ENCODE peak calls at places on chromosomes 3 and 15, in six cellular contexts. One of them, this sample, is unnamed.

GRCh38 chr3:11195721-11196332 is 41.5 kb downstream of the HRH1 start:
- DNase-seq in foreskin keratinocyte: no peak
- DNase-seq in left ventricle myocardium inferior: no peak
- DNase-seq in B cell: no peak
- DNase-seq in kidney epithelial cell: no peak
- DNase-seq in nephron progenitor cell: no peak
- DNase-seq in this sample: no peak

GRCh38 chr15:68819451-68820204 is 1.1 kb downstream of the ANP32A start:
- DNase-seq in B cell: no peak
- DNase-seq in foreskin keratinocyte: no peak
- DNase-seq in nephron progenitor cell: peak
- DNase-seq in left ventricle myocardium inferior: peak
- DNase-seq in kidney epithelial cell: no peak
- DNase-seq in this sample: no peak

GRCh38 chr3:197555281-197556261 is at the start of gene BDH1:
- DNase-seq in kidney epithelial cell: no peak
- DNase-seq in foreskin keratinocyte: no peak
- DNase-seq in B cell: peak
- DNase-seq in left ventricle myocardium inferior: no peak
- DNase-seq in nephron progenitor cell: peak
- DNase-seq in this sample: no peak

GRCh38 chr3:151011427-151011826 is 38.9 kb upstream of the CLRN1 start:
- DNase-seq in left ventricle myocardium inferior: no peak
- DNase-seq in foreskin keratinocyte: peak
- DNase-seq in B cell: no peak
- DNase-seq in nephron progenitor cell: no peak
- DNase-seq in kidney epithelial cell: peak
- DNase-seq in this sample: no peak

GRCh38 chr3:72888546-72889309 is 882 bp downstream of the GXYLT2 start:
- DNase-seq in left ventricle myocardium inferior: no peak
- DNase-seq in nephron progenitor cell: peak
- DNase-seq in kidney epithelial cell: no peak
- DNase-seq in foreskin keratinocyte: no peak
- DNase-seq in B cell: no peak
- DNase-seq in this sample: no peak

GRCh38 chr3:31968391-31968926 is 12.6 kb downstream of the OSBPL10 start:
- DNase-seq in left ventricle myocardium inferior: no peak
- DNase-seq in foreskin keratinocyte: peak
- DNase-seq in B cell: no peak
- DNase-seq in kidney epithelial cell: no peak
- DNase-seq in nephron progenitor cell: no peak
- DNase-seq in this sample: no peak

GRCh38 chr15:31448635-31448979 is 122.0 kb downstream of the KLF13 start:
- DNase-seq in kidney epithelial cell: no peak
- DNase-seq in B cell: no peak
- DNase-seq in foreskin keratinocyte: no peak
- DNase-seq in nephron progenitor cell: no peak
- DNase-seq in left ventricle myocardium inferior: no peak
- DNase-seq in this sample: no peak

GRCh38 chr15:83066761-83067637 is at the start of gene BTBD1:
- DNase-seq in B cell: peak
- DNase-seq in left ventricle myocardium inferior: peak
- DNase-seq in kidney epithelial cell: peak
- DNase-seq in foreskin keratinocyte: peak
- DNase-seq in nephron progenitor cell: peak
- DNase-seq in this sample: peak

GRCh38 chr3:187783098-187783497 is 37.8 kb upstream of the BCL6 start:
- DNase-seq in nephron progenitor cell: no peak
- DNase-seq in kidney epithelial cell: peak
- DNase-seq in left ventricle myocardium inferior: peak
- DNase-seq in foreskin keratinocyte: peak
- DNase-seq in B cell: no peak
- DNase-seq in this sample: no peak

GRCh38 chr15:77066961-77067690 is 3.8 kb downstream of the TSPAN3 start:
- DNase-seq in B cell: no peak
- DNase-seq in kidney epithelial cell: no peak
- DNase-seq in left ventricle myocardium inferior: no peak
- DNase-seq in foreskin keratinocyte: peak
- DNase-seq in nephron progenitor cell: no peak
- DNase-seq in this sample: no peak

GRCh38 chr3:127458698-127459097 is 131.8 kb downstream of the TPRA1 start:
- DNase-seq in foreskin keratinocyte: no peak
- DNase-seq in kidney epithelial cell: no peak
- DNase-seq in B cell: no peak
- DNase-seq in left ventricle myocardium inferior: no peak
- DNase-seq in nephron progenitor cell: peak
- DNase-seq in this sample: no peak

GRCh38 chr3:139460096-139460495 is 16.2 kb downstream of the RBP2 start:
- DNase-seq in left ventricle myocardium inferior: no peak
- DNase-seq in kidney epithelial cell: no peak
- DNase-seq in nephron progenitor cell: no peak
- DNase-seq in foreskin keratinocyte: no peak
- DNase-seq in B cell: no peak
- DNase-seq in this sample: no peak

DNA sequence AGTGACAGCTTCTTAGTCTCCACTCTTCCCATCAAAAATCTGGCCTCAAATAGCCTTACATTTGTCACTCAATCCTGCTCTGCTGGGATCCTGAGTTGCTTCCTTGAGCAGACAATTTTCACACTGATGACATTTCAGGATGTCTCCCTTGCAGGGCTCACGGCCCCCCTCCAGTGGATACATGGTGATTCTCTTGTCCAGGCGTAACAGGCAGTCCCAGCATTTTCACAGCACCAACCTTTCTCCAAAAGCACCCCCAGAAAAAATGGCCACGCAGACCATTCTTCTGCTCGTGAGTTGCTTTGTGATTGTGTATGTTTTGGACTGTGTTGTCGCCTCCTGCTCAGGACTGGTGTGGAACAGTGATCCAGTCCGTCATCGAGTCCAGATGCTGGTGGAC is 47.4 kb upstream of the WNT7A start:
- DNase-seq in foreskin keratinocyte: no peak
- DNase-seq in nephron progenitor cell: no peak
- DNase-seq in B cell: no peak
- DNase-seq in kidney epithelial cell: no peak
- DNase-seq in left ventricle myocardium inferior: no peak
- DNase-seq in this sample: no peak
- TF ChIP-seq CTCF in foreskin keratinocyte: peak
- TF ChIP-seq CTCF in nephron progenitor cell: peak
- TF ChIP-seq CTCF in B cell: no peak
- TF ChIP-seq CTCF in kidney epithelial cell: no peak
- TF ChIP-seq CTCF in left ventricle myocardium inferior: peak
- TF ChIP-seq CTCF in this sample: no peak

DNA sequence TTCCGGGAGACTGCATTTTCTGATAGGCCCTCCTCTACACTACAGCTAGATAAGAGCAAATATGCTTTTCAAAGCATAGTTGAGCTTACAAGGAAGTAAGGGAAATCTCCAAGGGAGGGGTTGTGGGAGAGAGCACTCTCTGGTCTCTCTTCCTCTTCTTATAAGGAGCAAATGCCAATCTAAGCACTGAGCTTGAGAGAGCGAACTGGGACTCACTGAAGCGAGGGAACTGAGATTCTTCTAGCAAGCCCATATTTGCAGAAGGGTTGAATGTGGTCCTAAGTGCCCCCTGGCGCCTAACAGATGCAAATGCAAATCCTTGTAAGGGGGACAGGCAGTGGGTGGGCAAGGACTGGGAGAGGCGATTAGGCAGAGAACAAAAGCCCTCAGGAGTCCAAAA is 164.8 kb downstream of the ERC2 start:
- DNase-seq in left ventricle myocardium inferior: no peak
- DNase-seq in B cell: no peak
- DNase-seq in nephron progenitor cell: peak
- DNase-seq in kidney epithelial cell: peak
- DNase-seq in foreskin keratinocyte: no peak
- DNase-seq in this sample: no peak
- TF ChIP-seq CTCF in left ventricle myocardium inferior: peak
- TF ChIP-seq CTCF in B cell: no peak
- TF ChIP-seq CTCF in nephron progenitor cell: peak
- TF ChIP-seq CTCF in kidney epithelial cell: peak
- TF ChIP-seq CTCF in foreskin keratinocyte: peak
- TF ChIP-seq CTCF in this sample: no peak

GRCh38 chr15:49372366-49372765 is 50.7 kb upstream of the FGF7 start:
- DNase-seq in foreskin keratinocyte: no peak
- DNase-seq in left ventricle myocardium inferior: no peak
- DNase-seq in kidney epithelial cell: no peak
- DNase-seq in B cell: no peak
- DNase-seq in nephron progenitor cell: no peak
- DNase-seq in this sample: no peak

GRCh38 chr15:49366496-49366895 is 56.5 kb upstream of the FGF7 start:
- DNase-seq in kidney epithelial cell: no peak
- DNase-seq in nephron progenitor cell: no peak
- DNase-seq in left ventricle myocardium inferior: no peak
- DNase-seq in B cell: no peak
- DNase-seq in foreskin keratinocyte: no peak
- DNase-seq in this sample: no peak

DNA sequence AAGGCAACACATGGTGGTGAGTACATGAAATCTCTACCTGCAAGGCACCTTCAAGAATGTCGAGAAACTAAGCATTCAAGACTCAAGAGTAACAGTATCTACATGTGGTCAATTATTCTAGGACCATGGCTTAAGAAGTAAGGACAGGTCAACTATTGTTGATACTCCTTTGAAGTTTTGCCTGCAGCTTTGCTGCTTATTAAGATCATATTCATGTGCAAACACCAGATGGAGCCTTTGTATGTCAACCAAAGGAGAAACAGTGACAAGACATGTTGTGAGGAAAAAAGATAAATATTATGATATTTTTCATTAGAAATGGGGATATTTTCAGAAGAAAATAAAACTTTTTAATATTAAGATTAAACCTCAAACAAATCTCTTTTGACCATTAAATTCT is 52.3 kb upstream of the FGF7 start:
- DNase-seq in left ventricle myocardium inferior: no peak
- DNase-seq in nephron progenitor cell: no peak
- DNase-seq in B cell: no peak
- DNase-seq in foreskin keratinocyte: no peak
- DNase-seq in kidney epithelial cell: no peak
- DNase-seq in this sample: no peak
- TF ChIP-seq CTCF in left ventricle myocardium inferior: peak
- TF ChIP-seq CTCF in nephron progenitor cell: no peak
- TF ChIP-seq CTCF in B cell: no peak
- TF ChIP-seq CTCF in foreskin keratinocyte: peak
- TF ChIP-seq CTCF in kidney epithelial cell: no peak
- TF ChIP-seq CTCF in this sample: no peak

DNA sequence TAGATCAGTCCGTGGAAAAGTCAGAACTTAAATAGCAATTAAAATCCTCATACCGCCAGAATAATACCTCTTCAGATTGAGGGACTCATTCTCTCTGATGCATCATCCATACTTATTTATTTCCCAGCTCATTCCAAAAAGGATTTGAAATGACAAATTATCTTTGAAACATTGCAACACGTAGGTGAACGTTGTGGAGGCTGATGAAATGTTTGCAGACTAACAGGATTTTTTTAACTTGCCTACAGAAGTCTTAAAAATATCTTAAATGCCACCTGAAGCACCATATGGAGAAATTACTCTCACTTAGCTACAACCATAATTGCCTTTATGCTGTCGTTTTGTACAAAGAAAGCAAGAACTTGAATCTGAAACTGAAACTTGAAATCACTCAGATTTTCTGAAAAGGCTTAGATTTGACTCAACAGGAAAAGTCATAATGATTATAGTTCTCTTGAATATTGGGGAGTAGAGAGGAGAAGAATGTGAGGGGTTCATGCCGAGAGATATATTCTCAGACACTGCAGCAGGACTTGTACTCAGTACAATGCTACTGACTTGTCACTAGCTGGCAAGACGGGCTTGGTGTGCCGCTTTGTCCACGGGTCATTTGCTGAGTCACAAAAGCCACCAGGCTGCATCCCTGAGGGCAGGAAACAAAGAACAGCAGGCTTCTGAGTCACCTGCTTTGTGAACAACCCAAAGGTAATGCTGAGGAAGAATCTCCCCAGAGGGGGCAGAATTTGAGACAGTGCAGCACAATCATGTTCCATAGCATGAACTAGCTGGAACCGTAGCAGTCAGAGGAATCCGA is 7.1 kb upstream of the FMN1 start:
- DNase-seq in foreskin keratinocyte: peak
- DNase-seq in nephron progenitor cell: peak
- DNase-seq in kidney epithelial cell: peak
- DNase-seq in left ventricle myocardium inferior: no peak
- DNase-seq in B cell: peak
- DNase-seq in this sample: peak
- TF ChIP-seq CTCF in foreskin keratinocyte: peak
- TF ChIP-seq CTCF in nephron progenitor cell: no peak
- TF ChIP-seq CTCF in kidney epithelial cell: peak
- TF ChIP-seq CTCF in left ventricle myocardium inferior: no peak
- TF ChIP-seq CTCF in B cell: no peak
- TF ChIP-seq CTCF in this sample: peak

GRCh38 chr3:20811631-20812030 is 625.6 kb upstream of the SGO1 start:
- DNase-seq in nephron progenitor cell: no peak
- DNase-seq in left ventricle myocardium inferior: no peak
- DNase-seq in kidney epithelial cell: no peak
- DNase-seq in B cell: no peak
- DNase-seq in foreskin keratinocyte: no peak
- DNase-seq in this sample: no peak
- TF ChIP-seq CTCF in nephron progenitor cell: no peak
- TF ChIP-seq CTCF in left ventricle myocardium inferior: no peak
- TF ChIP-seq CTCF in kidney epithelial cell: no peak
- TF ChIP-seq CTCF in B cell: no peak
- TF ChIP-seq CTCF in foreskin keratinocyte: no peak
- TF ChIP-seq CTCF in this sample: no peak

DNA sequence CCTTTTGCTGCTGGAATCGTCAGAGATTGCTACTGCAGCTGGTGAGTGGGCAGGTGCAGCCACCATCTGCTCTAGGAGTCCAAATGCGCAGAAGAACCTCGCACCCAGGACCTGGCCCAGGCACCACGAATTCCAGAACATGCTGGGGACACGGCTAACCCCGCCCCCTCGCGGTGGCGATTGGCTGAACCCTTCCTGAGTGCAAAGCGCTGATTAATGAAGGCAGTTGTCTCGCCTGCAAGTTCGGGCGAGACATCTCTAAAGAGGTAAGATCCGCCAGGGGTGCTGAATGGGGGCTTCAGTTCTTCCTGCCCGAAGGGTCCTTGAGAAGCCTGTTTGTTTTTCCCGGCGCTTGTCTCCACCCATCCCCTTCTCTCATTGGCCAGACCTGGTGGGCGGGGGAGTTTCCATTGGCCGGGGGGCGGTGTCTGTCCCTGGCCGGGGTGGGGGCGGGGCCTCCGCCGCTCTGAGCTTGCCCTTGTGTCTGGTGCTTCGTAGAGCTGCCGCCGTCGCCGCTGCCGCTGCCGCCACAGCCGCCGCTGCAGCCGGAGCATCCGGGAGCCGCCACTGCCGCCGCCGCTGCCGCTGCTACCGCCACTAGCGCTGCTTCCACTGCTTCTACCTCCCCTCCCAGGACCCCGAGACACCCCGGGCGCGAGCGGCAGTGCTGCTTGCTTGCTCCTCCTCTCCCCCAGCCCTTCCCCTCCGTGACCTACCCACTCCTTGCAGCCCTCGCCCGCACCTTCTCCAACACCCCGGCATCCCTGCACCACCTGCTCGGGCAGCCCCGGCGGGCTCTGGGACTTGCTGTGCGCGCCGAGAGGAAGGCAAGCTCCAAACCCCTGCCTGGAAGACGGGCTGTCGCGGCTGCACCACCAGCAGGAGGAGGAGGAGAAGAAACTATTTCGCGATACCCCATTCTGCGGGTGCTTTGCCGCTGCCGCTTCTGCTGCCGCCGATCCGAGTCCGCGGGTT is at the start of gene CADM2:
- DNase-seq in B cell: peak
- DNase-seq in kidney epithelial cell: peak
- DNase-seq in foreskin keratinocyte: peak
- DNase-seq in left ventricle myocardium inferior: peak
- DNase-seq in nephron progenitor cell: peak
- DNase-seq in this sample: no peak
- TF ChIP-seq CTCF in B cell: no peak
- TF ChIP-seq CTCF in kidney epithelial cell: no peak
- TF ChIP-seq CTCF in foreskin keratinocyte: peak
- TF ChIP-seq CTCF in left ventricle myocardium inferior: no peak
- TF ChIP-seq CTCF in nephron progenitor cell: no peak
- TF ChIP-seq CTCF in this sample: no peak

GRCh38 chr15:72382146-72382545 is 6.3 kb upstream of the HEXA start:
- DNase-seq in left ventricle myocardium inferior: no peak
- DNase-seq in kidney epithelial cell: no peak
- DNase-seq in B cell: no peak
- DNase-seq in nephron progenitor cell: no peak
- DNase-seq in foreskin keratinocyte: no peak
- DNase-seq in this sample: no peak
- TF ChIP-seq CTCF in left ventricle myocardium inferior: no peak
- TF ChIP-seq CTCF in kidney epithelial cell: no peak
- TF ChIP-seq CTCF in B cell: peak
- TF ChIP-seq CTCF in nephron progenitor cell: no peak
- TF ChIP-seq CTCF in foreskin keratinocyte: peak
- TF ChIP-seq CTCF in this sample: peak

This sample was measured in CD14-positive monocyte.